ENCODE peak calls at places on chromosome 7, in six cellular contexts. N, J, B, O, E and X are unnamed samples.

GRCh38 chr7:95871078-95871848 is 98.9 kb downstream of the DYNC1I1 start:
- DNase-seq in N (peak; percentile 42), E (no peak), B (no peak), J (peak; percentile 24), O (peak; percentile 16), X (peak; percentile 52)

GRCh38 chr7:134210976-134211663 is 84.0 kb downstream of the LRGUK start:
- DNase-seq in B (no peak), O (no peak), J (no peak), E (no peak), N (no peak), X (no peak)

GRCh38 chr7:159109092-159110035 is 35.3 kb downstream of the VIPR2 start:
- DNase-seq in O (no peak), B (no peak), J (no peak), E (no peak), N (no peak), X (no peak)

GRCh38 chr7:128172151-128172550 is 68.9 kb upstream of the LEP start:
- DNase-seq in N (no peak), E (no peak), O (no peak), B (no peak), J (no peak), X (no peak)

GRCh38 chr7:156603004-156603403 is 37.6 kb upstream of the RNF32 start:
- DNase-seq in B (no peak), O (no peak), J (no peak), N (no peak), E (no peak), X (no peak)

GRCh38 chr7:84058311-84059076 is 136.1 kb downstream of the SEMA3A start:
- DNase-seq in B (no peak), E (no peak), O (no peak), J (no peak), N (peak; percentile 24), X (no peak)

GRCh38 chr7:106883627-106884026 is 18.5 kb downstream of the PIK3CG start:
- DNase-seq in J (no peak), N (no peak), E (no peak), B (no peak), O (peak; percentile 18), X (no peak)

GRCh38 chr7:38217672-38218071 is 39.6 kb downstream of the STARD3NL start:
- DNase-seq in B (no peak), J (no peak), E (no peak), N (no peak), O (no peak), X (no peak)

GRCh38 chr7:34208878-34209621 is 303.7 kb downstream of the BMPER start:
- DNase-seq in N (no peak), E (no peak), J (no peak), B (no peak), O (peak; percentile 22), X (no peak)

GRCh38 chr7:35792472-35793224 is 8.2 kb upstream of the SEPTIN7 start:
- DNase-seq in O (no peak), J (no peak), E (no peak), N (no peak), B (no peak), X (peak; percentile 37)

GRCh38 chr7:150402671-150403321 is 23.7 kb downstream of the ZNF775 start:
- DNase-seq in N (no peak), E (no peak), B (no peak), O (no peak), J (no peak), X (no peak)